ENCODE peak calls at places on chromosomes 13 and 19, in ten cellular contexts. One of them, this sample, is unnamed.

GRCh38 chr19:46674416-46675178 is 13.6 kb upstream of the DACT3 start:
- DNase-seq in activated T-helper 1 cell treated with Interleukin-2 at 50 U/mL for 16 hours: no peak
- DNase-seq in lower lobe of right lung: no peak
- DNase-seq in Daoy: peak; percentile 42
- DNase-seq in hepatic stellate cell: peak; percentile 48
- DNase-seq in AG10803: no peak
- DNase-seq in AG08395: no peak
- DNase-seq in neuronal stem cell: no peak
- DNase-seq in aorta: no peak
- DNase-seq in T-helper 2 cell: no peak
- DNase-seq in this sample: no peak

GRCh38 chr13:96851856-96852255 is 142.4 kb downstream of the OXGR1 start:
- DNase-seq in lower lobe of right lung: no peak
- DNase-seq in neuronal stem cell: peak; percentile 82
- DNase-seq in aorta: no peak
- DNase-seq in AG10803: no peak
- DNase-seq in hepatic stellate cell: no peak
- DNase-seq in activated T-helper 1 cell treated with Interleukin-2 at 50 U/mL for 16 hours: no peak
- DNase-seq in AG08395: no peak
- DNase-seq in Daoy: no peak
- DNase-seq in T-helper 2 cell: no peak
- DNase-seq in this sample: no peak

GRCh38 chr19:2729943-2730818 is 9.0 kb upstream of the DIRAS1 start:
- DNase-seq in T-helper 2 cell: no peak
- DNase-seq in AG08395: no peak
- DNase-seq in aorta: no peak
- DNase-seq in AG10803: no peak
- DNase-seq in hepatic stellate cell: no peak
- DNase-seq in lower lobe of right lung: no peak
- DNase-seq in activated T-helper 1 cell treated with Interleukin-2 at 50 U/mL for 16 hours: no peak
- DNase-seq in neuronal stem cell: no peak
- DNase-seq in Daoy: no peak
- DNase-seq in this sample: no peak

GRCh38 chr13:46712524-46712923 is 84.4 kb downstream of the ESD start:
- DNase-seq in lower lobe of right lung: no peak
- DNase-seq in Daoy: no peak
- DNase-seq in AG08395: no peak
- DNase-seq in neuronal stem cell: no peak
- DNase-seq in T-helper 2 cell: no peak
- DNase-seq in AG10803: no peak
- DNase-seq in activated T-helper 1 cell treated with Interleukin-2 at 50 U/mL for 16 hours: no peak
- DNase-seq in aorta: no peak
- DNase-seq in hepatic stellate cell: no peak
- DNase-seq in this sample: no peak

GRCh38 chr19:12956446-12957388 is at the start of gene GADD45GIP1:
- DNase-seq in lower lobe of right lung: peak; percentile 89
- DNase-seq in aorta: peak; percentile 87
- DNase-seq in T-helper 2 cell: peak; percentile 72
- DNase-seq in AG08395: peak; percentile 84
- DNase-seq in hepatic stellate cell: peak; percentile 81
- DNase-seq in Daoy: peak; percentile 91
- DNase-seq in AG10803: peak; percentile 74
- DNase-seq in activated T-helper 1 cell treated with Interleukin-2 at 50 U/mL for 16 hours: peak; percentile 66
- DNase-seq in neuronal stem cell: no peak
- DNase-seq in this sample: peak; percentile 69

GRCh38 chr13:42959615-42960014 is 32.4 kb downstream of the EPSTI1 start:
- DNase-seq in AG08395: no peak
- DNase-seq in activated T-helper 1 cell treated with Interleukin-2 at 50 U/mL for 16 hours: no peak
- DNase-seq in AG10803: no peak
- DNase-seq in T-helper 2 cell: no peak
- DNase-seq in aorta: no peak
- DNase-seq in neuronal stem cell: no peak
- DNase-seq in hepatic stellate cell: no peak
- DNase-seq in Daoy: no peak
- DNase-seq in lower lobe of right lung: no peak
- DNase-seq in this sample: no peak

GRCh38 chr19:47650695-47651094 is 41.8 kb downstream of the BICRA start:
- DNase-seq in neuronal stem cell: no peak
- DNase-seq in AG08395: no peak
- DNase-seq in activated T-helper 1 cell treated with Interleukin-2 at 50 U/mL for 16 hours: no peak
- DNase-seq in Daoy: no peak
- DNase-seq in T-helper 2 cell: no peak
- DNase-seq in lower lobe of right lung: no peak
- DNase-seq in aorta: no peak
- DNase-seq in AG10803: no peak
- DNase-seq in hepatic stellate cell: no peak
- DNase-seq in this sample: no peak

GRCh38 chr19:4976412-4977298 is 7.7 kb downstream of the KDM4B start:
- DNase-seq in lower lobe of right lung: peak; percentile 88
- DNase-seq in aorta: peak; percentile 85
- DNase-seq in Daoy: no peak
- DNase-seq in activated T-helper 1 cell treated with Interleukin-2 at 50 U/mL for 16 hours: no peak
- DNase-seq in T-helper 2 cell: no peak
- DNase-seq in neuronal stem cell: no peak
- DNase-seq in AG08395: peak; percentile 88
- DNase-seq in AG10803: peak; percentile 98
- DNase-seq in hepatic stellate cell: no peak
- DNase-seq in this sample: peak; percentile 92

GRCh38 chr13:113116871-113117271 is 5.7 kb upstream of the F10 start:
- DNase-seq in lower lobe of right lung: no peak
- DNase-seq in AG10803: no peak
- DNase-seq in Daoy: no peak
- DNase-seq in AG08395: no peak
- DNase-seq in aorta: no peak
- DNase-seq in T-helper 2 cell: no peak
- DNase-seq in hepatic stellate cell: no peak
- DNase-seq in neuronal stem cell: no peak
- DNase-seq in activated T-helper 1 cell treated with Interleukin-2 at 50 U/mL for 16 hours: no peak
- DNase-seq in this sample: peak; percentile 3

GRCh38 chr13:44818428-44818827 is 170.8 kb downstream of the NUFIP1 start:
- DNase-seq in AG10803: no peak
- DNase-seq in hepatic stellate cell: no peak
- DNase-seq in AG08395: no peak
- DNase-seq in Daoy: no peak
- DNase-seq in T-helper 2 cell: no peak
- DNase-seq in aorta: no peak
- DNase-seq in neuronal stem cell: peak; percentile 30
- DNase-seq in activated T-helper 1 cell treated with Interleukin-2 at 50 U/mL for 16 hours: no peak
- DNase-seq in lower lobe of right lung: no peak
- DNase-seq in this sample: no peak

GRCh38 chr13:113357529-113357928 is 6.4 kb downstream of the GRTP1 start:
- DNase-seq in hepatic stellate cell: peak; percentile 64
- DNase-seq in AG08395: peak; percentile 68
- DNase-seq in lower lobe of right lung: no peak
- DNase-seq in neuronal stem cell: no peak
- DNase-seq in AG10803: peak; percentile 49
- DNase-seq in activated T-helper 1 cell treated with Interleukin-2 at 50 U/mL for 16 hours: no peak
- DNase-seq in Daoy: no peak
- DNase-seq in T-helper 2 cell: no peak
- DNase-seq in aorta: no peak
- DNase-seq in this sample: peak; percentile 1

GRCh38 chr19:58154287-58154678 is 3.7 kb upstream of the ZNF329 start:
- DNase-seq in aorta: peak; percentile 57
- DNase-seq in lower lobe of right lung: peak; percentile 48
- DNase-seq in AG08395: peak; percentile 14
- DNase-seq in hepatic stellate cell: peak; percentile 56
- DNase-seq in neuronal stem cell: no peak
- DNase-seq in activated T-helper 1 cell treated with Interleukin-2 at 50 U/mL for 16 hours: no peak
- DNase-seq in Daoy: peak; percentile 14
- DNase-seq in T-helper 2 cell: no peak
- DNase-seq in AG10803: peak; percentile 50
- DNase-seq in this sample: no peak

GRCh38 chr13:62294210-62294609 is 878.6 kb upstream of the PCDH20 start:
- DNase-seq in Daoy: no peak
- DNase-seq in AG10803: no peak
- DNase-seq in neuronal stem cell: no peak
- DNase-seq in AG08395: no peak
- DNase-seq in T-helper 2 cell: no peak
- DNase-seq in hepatic stellate cell: no peak
- DNase-seq in lower lobe of right lung: no peak
- DNase-seq in activated T-helper 1 cell treated with Interleukin-2 at 50 U/mL for 16 hours: no peak
- DNase-seq in aorta: no peak
- DNase-seq in this sample: no peak

GRCh38 chr19:1531587-1531986 is 7.7 kb downstream of the PLK5 start:
- DNase-seq in T-helper 2 cell: no peak
- DNase-seq in neuronal stem cell: no peak
- DNase-seq in hepatic stellate cell: no peak
- DNase-seq in Daoy: no peak
- DNase-seq in AG08395: no peak
- DNase-seq in aorta: no peak
- DNase-seq in AG10803: no peak
- DNase-seq in lower lobe of right lung: no peak
- DNase-seq in activated T-helper 1 cell treated with Interleukin-2 at 50 U/mL for 16 hours: no peak
- DNase-seq in this sample: no peak

GRCh38 chr19:46591254-46591653 is 9.9 kb upstream of the CALM3 start:
- DNase-seq in AG10803: no peak
- DNase-seq in Daoy: no peak
- DNase-seq in activated T-helper 1 cell treated with Interleukin-2 at 50 U/mL for 16 hours: no peak
- DNase-seq in aorta: no peak
- DNase-seq in AG08395: no peak
- DNase-seq in T-helper 2 cell: no peak
- DNase-seq in lower lobe of right lung: no peak
- DNase-seq in neuronal stem cell: no peak
- DNase-seq in hepatic stellate cell: no peak
- DNase-seq in this sample: no peak

GRCh38 chr19:46265217-46265828 is 31.5 kb upstream of the HIF3A start:
- DNase-seq in neuronal stem cell: peak; percentile 81
- DNase-seq in AG08395: peak; percentile 87
- DNase-seq in Daoy: peak; percentile 82
- DNase-seq in T-helper 2 cell: peak; percentile 51
- DNase-seq in aorta: no peak
- DNase-seq in hepatic stellate cell: peak; percentile 68
- DNase-seq in lower lobe of right lung: no peak
- DNase-seq in AG10803: peak; percentile 80
- DNase-seq in activated T-helper 1 cell treated with Interleukin-2 at 50 U/mL for 16 hours: peak; percentile 38
- DNase-seq in this sample: peak; percentile 40

GRCh38 chr13:104085611-104086010 is 1019.4 kb upstream of the SLC10A2 start:
- DNase-seq in activated T-helper 1 cell treated with Interleukin-2 at 50 U/mL for 16 hours: no peak
- DNase-seq in neuronal stem cell: no peak
- DNase-seq in AG08395: no peak
- DNase-seq in aorta: no peak
- DNase-seq in Daoy: no peak
- DNase-seq in T-helper 2 cell: no peak
- DNase-seq in AG10803: no peak
- DNase-seq in lower lobe of right lung: no peak
- DNase-seq in hepatic stellate cell: no peak
- DNase-seq in this sample: no peak

GRCh38 chr13:113835461-113836274 is 28.2 kb downstream of the GAS6 start:
- DNase-seq in T-helper 2 cell: no peak
- DNase-seq in Daoy: no peak
- DNase-seq in AG10803: peak; percentile 90
- DNase-seq in hepatic stellate cell: peak; percentile 62
- DNase-seq in aorta: peak; percentile 44
- DNase-seq in neuronal stem cell: no peak
- DNase-seq in AG08395: peak; percentile 76
- DNase-seq in lower lobe of right lung: peak; percentile 36
- DNase-seq in activated T-helper 1 cell treated with Interleukin-2 at 50 U/mL for 16 hours: no peak
- DNase-seq in this sample: no peak

GRCh38 chr19:49786432-49786831 is 19.6 kb downstream of the AP2A1 start:
- DNase-seq in Daoy: peak; percentile 39
- DNase-seq in T-helper 2 cell: no peak
- DNase-seq in lower lobe of right lung: no peak
- DNase-seq in AG08395: peak; percentile 96
- DNase-seq in AG10803: peak; percentile 60
- DNase-seq in neuronal stem cell: no peak
- DNase-seq in aorta: no peak
- DNase-seq in hepatic stellate cell: peak; percentile 57
- DNase-seq in activated T-helper 1 cell treated with Interleukin-2 at 50 U/mL for 16 hours: no peak
- DNase-seq in this sample: no peak

GRCh38 chr19:57465680-57466381 is 8.9 kb upstream of the VN1R1 start:
- DNase-seq in hepatic stellate cell: no peak
- DNase-seq in aorta: no peak
- DNase-seq in AG10803: peak; percentile 23
- DNase-seq in lower lobe of right lung: no peak
- DNase-seq in Daoy: peak; percentile 33
- DNase-seq in T-helper 2 cell: no peak
- DNase-seq in neuronal stem cell: no peak
- DNase-seq in activated T-helper 1 cell treated with Interleukin-2 at 50 U/mL for 16 hours: no peak
- DNase-seq in AG08395: peak; percentile 35
- DNase-seq in this sample: peak; percentile 27

GRCh38 chr13:43546260-43546659 is 240.5 kb downstream of the ENOX1 start:
- DNase-seq in activated T-helper 1 cell treated with Interleukin-2 at 50 U/mL for 16 hours: no peak
- DNase-seq in aorta: no peak
- DNase-seq in AG08395: no peak
- DNase-seq in lower lobe of right lung: no peak
- DNase-seq in AG10803: no peak
- DNase-seq in Daoy: no peak
- DNase-seq in neuronal stem cell: no peak
- DNase-seq in T-helper 2 cell: no peak
- DNase-seq in hepatic stellate cell: no peak
- DNase-seq in this sample: no peak

GRCh38 chr13:45295536-45295935 is 45.4 kb downstream of the TPT1 start:
- DNase-seq in lower lobe of right lung: no peak
- DNase-seq in T-helper 2 cell: no peak
- DNase-seq in Daoy: no peak
- DNase-seq in aorta: no peak
- DNase-seq in neuronal stem cell: no peak
- DNase-seq in hepatic stellate cell: no peak
- DNase-seq in AG10803: no peak
- DNase-seq in activated T-helper 1 cell treated with Interleukin-2 at 50 U/mL for 16 hours: no peak
- DNase-seq in AG08395: no peak
- DNase-seq in this sample: peak; percentile 48

GRCh38 chr13:97567510-97568243 is 133.7 kb downstream of the RAP2A start:
- DNase-seq in Daoy: peak; percentile 4
- DNase-seq in hepatic stellate cell: no peak
- DNase-seq in AG10803: peak; percentile 73
- DNase-seq in AG08395: peak; percentile 53
- DNase-seq in lower lobe of right lung: peak; percentile 76
- DNase-seq in activated T-helper 1 cell treated with Interleukin-2 at 50 U/mL for 16 hours: no peak
- DNase-seq in neuronal stem cell: no peak
- DNase-seq in T-helper 2 cell: no peak
- DNase-seq in aorta: peak; percentile 58
- DNase-seq in this sample: no peak

GRCh38 chr13:40503966-40504591 is 162.4 kb downstream of the FOXO1 start:
- DNase-seq in AG08395: peak; percentile 48
- DNase-seq in aorta: peak; percentile 75
- DNase-seq in hepatic stellate cell: peak; percentile 79
- DNase-seq in neuronal stem cell: no peak
- DNase-seq in AG10803: peak; percentile 62
- DNase-seq in Daoy: peak; percentile 88
- DNase-seq in lower lobe of right lung: no peak
- DNase-seq in activated T-helper 1 cell treated with Interleukin-2 at 50 U/mL for 16 hours: no peak
- DNase-seq in T-helper 2 cell: no peak
- DNase-seq in this sample: no peak

GRCh38 chr13:107807306-107808073 is 407.8 kb downstream of the LIG4 start:
- DNase-seq in neuronal stem cell: no peak
- DNase-seq in T-helper 2 cell: no peak
- DNase-seq in AG08395: no peak
- DNase-seq in aorta: no peak
- DNase-seq in Daoy: peak; percentile 11
- DNase-seq in activated T-helper 1 cell treated with Interleukin-2 at 50 U/mL for 16 hours: no peak
- DNase-seq in lower lobe of right lung: no peak
- DNase-seq in AG10803: no peak
- DNase-seq in hepatic stellate cell: no peak
- DNase-seq in this sample: no peak

GRCh38 chr19:29683009-29683408 is 17.7 kb downstream of the PLEKHF1 start:
- DNase-seq in hepatic stellate cell: no peak
- DNase-seq in T-helper 2 cell: no peak
- DNase-seq in Daoy: peak; percentile 54
- DNase-seq in neuronal stem cell: peak; percentile 51
- DNase-seq in aorta: peak; percentile 10
- DNase-seq in AG10803: no peak
- DNase-seq in lower lobe of right lung: no peak
- DNase-seq in AG08395: no peak
- DNase-seq in activated T-helper 1 cell treated with Interleukin-2 at 50 U/mL for 16 hours: no peak
- DNase-seq in this sample: no peak

This sample was measured in gastrocnemius medialis.